ENCODE peak calls at places on chromosomes 1 and 21, in four cellular contexts. C is GM06990; N is stimulated activated CD4-positive, alpha-beta T cell treated with anti-CD3 and anti-CD28 coated beads, TNF-alpha, amount 100 ng/mL, for 24 hours; S is nucleus accumbens. U is an unnamed sample.

GRCh38 chr1:172746091-172746949 is 87.4 kb downstream of the FASLG start:
- DNase-seq in S (no peak), C (peak), N (no peak), U (no peak)

GRCh38 chr1:99445486-99445885 is 181.2 kb downstream of the PLPPR4 start:
- DNase-seq in S (no peak), C (no peak), N (no peak), U (no peak)

GRCh38 chr1:67551375-67551774 is 121.2 kb upstream of the SERBP1 start:
- DNase-seq in C (no peak), N (no peak), S (no peak), U (no peak)

GRCh38 chr1:17540255-17541001 is 930 bp downstream of the ARHGEF10L start:
- DNase-seq in S (peak), N (no peak), C (no peak), U (peak)

GRCh38 chr1:77489910-77490309 is 192.5 kb downstream of the ZZZ3 start:
- DNase-seq in C (no peak), S (no peak), N (no peak), U (no peak)

GRCh38 chr1:101237229-101237837 is 514 bp downstream of the S1PR1 start:
- DNase-seq in C (no peak), S (no peak), N (no peak), U (no peak)

GRCh38 chr1:88074661-88075060 is 609.4 kb upstream of the PKN2 start:
- DNase-seq in N (no peak), C (no peak), S (no peak), U (no peak)

GRCh38 chr1:59718989-59719360 is 95.8 kb upstream of the HOOK1 start:
- DNase-seq in N (no peak), S (no peak), C (no peak), U (no peak)

GRCh38 chr21:38486221-38486620 is 12.1 kb downstream of the ERG start:
- DNase-seq in N (no peak), S (no peak), C (no peak), U (no peak)

GRCh38 chr21:20258542-20258941 is 739.7 kb upstream of the NCAM2 start:
- DNase-seq in S (no peak), C (no peak), N (no peak), U (no peak)